ENCODE peak calls at places on chromosomes 5 and 9, in five cellular contexts. A is AG20443; Q is effector CD8-positive, alpha-beta T cell; Y is AG09309; O is NCI-H774. S is an unnamed sample.

GRCh38 chr9:3205421-3206095 is 320.2 kb downstream of the RFX3 start:
- DNase-seq in O (no peak), A (no peak), Y (no peak), Q (no peak), S (no peak)

GRCh38 chr9:92308893-92309292 is 15.4 kb upstream of the IARS1 start:
- DNase-seq in Y (no peak), A (no peak), O (no peak), Q (no peak), S (no peak)

GRCh38 chr9:89597711-89598707 is 6.8 kb upstream of the GADD45G start:
- DNase-seq in Q (peak; percentile 22), A (peak; percentile 74), Y (no peak), O (no peak), S (no peak)

GRCh38 chr5:83744851-83745250 is 24.2 kb upstream of the HAPLN1 start:
- DNase-seq in A (no peak), Q (no peak), Y (no peak), O (no peak), S (no peak)

GRCh38 chr5:150469718-150470470 is 20.4 kb upstream of the RPS14 start:
- DNase-seq in Q (no peak), O (no peak), Y (peak; percentile 96), A (peak; percentile 77), S (no peak)

GRCh38 chr9:131397100-131397790 is 3.4 kb downstream of the PRRC2B start:
- DNase-seq in A (no peak), O (no peak), Q (no peak), Y (no peak), S (no peak)

GRCh38 chr5:116970318-116970717 is 395.7 kb upstream of the SEMA6A start:
- DNase-seq in O (no peak), Q (no peak), Y (no peak), A (no peak), S (no peak)

GRCh38 chr5:6752782-6753181 is 39.5 kb downstream of the TENT4A start:
- DNase-seq in Q (no peak), Y (no peak), O (no peak), A (no peak), S (no peak)

GRCh38 chr5:134510970-134511795 is 14.3 kb upstream of the JADE2 start:
- DNase-seq in O (no peak), Y (no peak), Q (no peak), A (no peak), S (peak; percentile 38)

GRCh38 chr5:143781993-143782520 is 29.9 kb upstream of the HMHB1 start:
- DNase-seq in A (no peak), O (no peak), Q (no peak), Y (no peak), S (no peak)

GRCh38 chr5:172896465-172896864 is 62.4 kb downstream of the ERGIC1 start:
- DNase-seq in O (no peak), Y (no peak), Q (no peak), A (no peak), S (no peak)

GRCh38 chr9:88814521-88815101 is 176.7 kb upstream of the S1PR3 start:
- DNase-seq in Y (peak; percentile 92), O (no peak), Q (no peak), A (peak; percentile 89), S (peak; percentile 90)

GRCh38 chr5:58071566-58071965 is 388.3 kb downstream of the PLK2 start:
- DNase-seq in O (peak; percentile 56), Y (no peak), Q (no peak), A (no peak), S (no peak)

GRCh38 chr5:143121135-143121474 is 282.4 kb downstream of the NR3C1 start:
- DNase-seq in Y (no peak), Q (no peak), O (no peak), A (no peak), S (no peak)

GRCh38 chr5:112014771-112015170 is 257.8 kb upstream of the NREP start:
- DNase-seq in A (peak; percentile 14), O (no peak), Y (peak; percentile 48), Q (no peak), S (no peak)